ENCODE peak calls at places on chromosome 2, in ten cellular contexts. H is nephron progenitor cell; Q is Daoy; G is AG04450; N is tibial nerve; O is GM20000; I is NCI-H446 treated with DMSO at 0.1 percent for 48 hours; V is stimulated activated naive B cell treated with anti-CD40 and anti-IgM and Interleukin-4, amounts not matched to agents 10 μg/mL and 1 μg/mL and 100 μg/mL, for 72 hours; K is fibroblast of the conjunctiva; A is ACHN. P is an unnamed sample.

GRCh38 chr2:43114210-43114609 is 112.2 kb downstream of the ZFP36L2 start:
- DNase-seq in H (no peak), Q (peak), G (no peak), N (no peak), O (no peak), I (no peak), V (no peak), K (no peak), A (no peak), P (no peak)

GRCh38 chr2:112140899-112141622 is 2.9 kb downstream of the FBLN7 start:
- DNase-seq in H (no peak), Q (no peak), G (no peak), N (no peak), O (no peak), I (no peak), V (no peak), K (no peak), A (no peak), P (no peak)

GRCh38 chr2:71006955-71007799 is 12.5 kb upstream of the TEX261 start:
- DNase-seq in H (no peak), Q (no peak), G (no peak), N (no peak), O (peak), I (no peak), V (no peak), K (no peak), A (no peak), P (no peak)

GRCh38 chr2:101993772-101994171 is 2.0 kb downstream of the IL1R2 start:
- DNase-seq in H (no peak), Q (no peak), G (no peak), N (no peak), O (no peak), I (no peak), V (no peak), K (no peak), A (no peak), P (no peak)

GRCh38 chr2:75528221-75528977 is 32.3 kb downstream of the EVA1A start:
- DNase-seq in H (no peak), Q (peak), G (no peak), N (no peak), O (no peak), I (no peak), V (no peak), K (peak), A (no peak), P (no peak)

GRCh38 chr2:50746526-50746925 is 285.4 kb downstream of the NRXN1 start:
- DNase-seq in H (peak), Q (no peak), G (no peak), N (no peak), O (peak), I (no peak), V (no peak), K (no peak), A (peak), P (no peak)

GRCh38 chr2:37376421-37377186 is 32.2 kb downstream of the QPCT start:
- DNase-seq in H (no peak), Q (peak), G (peak), N (peak), O (peak), I (no peak), V (peak), K (peak), A (no peak), P (no peak)

GRCh38 chr2:217058791-217059755 is 199.2 kb upstream of the TNP1 start:
- DNase-seq in H (no peak), Q (no peak), G (no peak), N (no peak), O (no peak), I (no peak), V (no peak), K (no peak), A (no peak), P (no peak)

GRCh38 chr2:4693266-4693665 is 989.9 kb downstream of the DCDC2C start:
- DNase-seq in H (no peak), Q (peak), G (no peak), N (no peak), O (no peak), I (no peak), V (no peak), K (no peak), A (no peak), P (no peak)

GRCh38 chr2:186629245-186629996 is 39.6 kb downstream of the ITGAV start:
- DNase-seq in H (no peak), Q (no peak), G (no peak), N (no peak), O (no peak), I (no peak), V (no peak), K (no peak), A (no peak), P (no peak)

P was measured in effector CD8-positive, alpha-beta T cell.